ENCODE peak calls at places on chromosome 14, in four cellular contexts. One of them, this sample, is unnamed. For H3K4me1, the result is how much of the 10 kb centered on the place peaks cover.

GRCh38 chr14:101123639-101124525 is 220.4 kb upstream of the RTL1 start:
- DNase-seq in neural progenitor cell: no peak
- DNase-seq in PC-9: no peak
- DNase-seq in K562: no peak
- DNase-seq in this sample: no peak

GRCh38 chr14:83342590-83342989 is 1808.9 kb upstream of the SEL1L start:
- DNase-seq in neural progenitor cell: no peak
- DNase-seq in PC-9: no peak
- DNase-seq in K562: no peak
- DNase-seq in this sample: no peak

GRCh38 chr14:81400852-81401251 is 728 bp upstream of the STON2 start:
- DNase-seq in neural progenitor cell: peak
- DNase-seq in PC-9: peak
- DNase-seq in K562: no peak
- DNase-seq in this sample: peak

GRCh38 chr14:67599698-67600561 is at the start of gene PIGH:
- DNase-seq in neural progenitor cell: peak
- DNase-seq in PC-9: peak
- DNase-seq in K562: peak
- DNase-seq in this sample: peak

GRCh38 chr14:55303646-55304277 is 32.5 kb downstream of the FBXO34 start:
- DNase-seq in neural progenitor cell: no peak
- DNase-seq in PC-9: no peak
- DNase-seq in K562: no peak
- DNase-seq in this sample: no peak

GRCh38 chr14:54627718-54628345 is 60.9 kb downstream of the SAMD4A start:
- DNase-seq in neural progenitor cell: peak
- DNase-seq in PC-9: no peak
- DNase-seq in K562: no peak
- DNase-seq in this sample: no peak

GRCh38 chr14:85702937-85703336 is 173.0 kb downstream of the FLRT2 start:
- DNase-seq in neural progenitor cell: no peak
- DNase-seq in PC-9: no peak
- DNase-seq in K562: no peak
- DNase-seq in this sample: no peak

GRCh38 chr14:81312289-81312876 is 87.7 kb downstream of the STON2 start:
- DNase-seq in neural progenitor cell: no peak
- DNase-seq in PC-9: no peak
- DNase-seq in K562: no peak
- DNase-seq in this sample: no peak

GRCh38 chr14:102252834-102253801 is 51.8 kb downstream of the MOK start:
- DNase-seq in neural progenitor cell: no peak
- DNase-seq in PC-9: no peak
- DNase-seq in K562: no peak
- DNase-seq in this sample: no peak

GRCh38 chr14:95943699-95944098 is 67.1 kb downstream of the TUNAR start:
- DNase-seq in neural progenitor cell: peak
- DNase-seq in PC-9: no peak
- DNase-seq in K562: no peak
- DNase-seq in this sample: no peak

GRCh38 chr14:24307575-24308341 is at the start of gene CIDEB:
- DNase-seq in neural progenitor cell: peak
- DNase-seq in PC-9: peak
- DNase-seq in K562: peak
- DNase-seq in this sample: peak

GRCh38 chr14:69027242-69027913 is 48.3 kb upstream of the ACTN1 start:
- DNase-seq in neural progenitor cell: no peak
- DNase-seq in PC-9: no peak
- DNase-seq in K562: no peak
- DNase-seq in this sample: no peak

GRCh38 chr14:50726372-50727107 is 58.4 kb upstream of the SAV1 start:
- DNase-seq in neural progenitor cell: no peak
- DNase-seq in PC-9: no peak
- DNase-seq in K562: no peak
- DNase-seq in this sample: no peak

GRCh38 chr14:31545328-31545727 is 15.9 kb upstream of the NUBPL start:
- DNase-seq in neural progenitor cell: no peak
- DNase-seq in PC-9: no peak
- DNase-seq in K562: no peak
- DNase-seq in this sample: no peak

GRCh38 chr14:71142375-71143038 is 235.2 kb downstream of the PCNX1 start:
- DNase-seq in neural progenitor cell: no peak
- DNase-seq in PC-9: peak
- DNase-seq in K562: no peak
- DNase-seq in this sample: no peak

GRCh38 chr14:99542566-99542965 is 61.4 kb downstream of the CCNK start:
- DNase-seq in neural progenitor cell: no peak
- DNase-seq in PC-9: no peak
- DNase-seq in K562: no peak
- DNase-seq in this sample: no peak

GRCh38 chr14:35405304-35405996 is 901 bp upstream of the NFKBIA start:
- DNase-seq in neural progenitor cell: peak
- DNase-seq in PC-9: no peak
- DNase-seq in K562: no peak
- DNase-seq in this sample: no peak

GRCh38 chr14:106507354-106507753 is 981.0 kb downstream of the TMEM121 start:
- DNase-seq in neural progenitor cell: no peak
- DNase-seq in PC-9: no peak
- DNase-seq in K562: no peak
- DNase-seq in this sample: no peak

GRCh38 chr14:61525293-61526011 is 169.9 kb upstream of the HIF1A start:
- DNase-seq in neural progenitor cell: no peak
- DNase-seq in PC-9: peak
- DNase-seq in K562: no peak
- DNase-seq in this sample: no peak

GRCh38 chr14:86321151-86321550 is 791.2 kb downstream of the FLRT2 start:
- DNase-seq in neural progenitor cell: no peak
- DNase-seq in PC-9: no peak
- DNase-seq in K562: no peak
- DNase-seq in this sample: no peak

GRCh38 chr14:49768301-49769121 is 558 bp downstream of the KLHDC2 start:
- DNase-seq in neural progenitor cell: peak
- DNase-seq in PC-9: peak
- DNase-seq in K562: peak
- DNase-seq in this sample: peak

GRCh38 chr14:73762375-73762822 is 48.2 kb upstream of the PNMA1 start:
- DNase-seq in neural progenitor cell: no peak
- DNase-seq in PC-9: no peak
- DNase-seq in K562: no peak
- DNase-seq in this sample: no peak

GRCh38 chr14:36450550-36450949 is 69.5 kb downstream of the NKX2-1 start:
- DNase-seq in neural progenitor cell: peak
- DNase-seq in PC-9: no peak
- DNase-seq in K562: peak
- DNase-seq in this sample: no peak

GRCh38 chr14:103014466-103015319 is 42.7 kb downstream of the CDC42BPB start:
- DNase-seq in neural progenitor cell: peak
- DNase-seq in PC-9: no peak
- DNase-seq in K562: no peak
- DNase-seq in this sample: no peak

GRCh38 chr14:45177081-45177480 is 41.4 kb downstream of the FANCM start:
- DNase-seq in neural progenitor cell: no peak
- DNase-seq in PC-9: no peak
- DNase-seq in K562: no peak
- DNase-seq in this sample: no peak

GRCh38 chr14:75132374-75133086 is 5.7 kb upstream of the NEK9 start:
- DNase-seq in neural progenitor cell: peak
- DNase-seq in PC-9: peak
- DNase-seq in K562: peak
- DNase-seq in this sample: peak

GRCh38 chr14:81033841-81034240 is 78.4 kb downstream of the TSHR start:
- DNase-seq in neural progenitor cell: no peak
- DNase-seq in PC-9: no peak
- DNase-seq in K562: no peak
- DNase-seq in this sample: no peak

GRCh38 chr14:96904201-96904600 is 107.0 kb downstream of the VRK1 start:
- DNase-seq in neural progenitor cell: no peak
- DNase-seq in PC-9: no peak
- DNase-seq in K562: no peak
- DNase-seq in this sample: no peak

GRCh38 chr14:32564591-32564990 is 235.5 kb downstream of the AKAP6 start:
- DNase-seq in neural progenitor cell: no peak
- DNase-seq in PC-9: no peak
- DNase-seq in K562: no peak
- DNase-seq in this sample: no peak

GRCh38 chr14:32027255-32027939 is 49.7 kb upstream of the ARHGAP5 start:
- DNase-seq in neural progenitor cell: no peak
- DNase-seq in PC-9: no peak
- DNase-seq in K562: no peak
- DNase-seq in this sample: no peak

GRCh38 chr14:52948039-52948438 is 2.8 kb downstream of the FERMT2 start:
- DNase-seq in neural progenitor cell: no peak
- DNase-seq in PC-9: no peak
- DNase-seq in K562: no peak
- DNase-seq in this sample: peak
- H3K4me3 ChIP-seq in neural progenitor cell: peak
- H3K4me3 ChIP-seq in PC-9: no peak
- H3K4me3 ChIP-seq in K562: no peak
- H3K4me3 ChIP-seq in this sample: no peak

DNA sequence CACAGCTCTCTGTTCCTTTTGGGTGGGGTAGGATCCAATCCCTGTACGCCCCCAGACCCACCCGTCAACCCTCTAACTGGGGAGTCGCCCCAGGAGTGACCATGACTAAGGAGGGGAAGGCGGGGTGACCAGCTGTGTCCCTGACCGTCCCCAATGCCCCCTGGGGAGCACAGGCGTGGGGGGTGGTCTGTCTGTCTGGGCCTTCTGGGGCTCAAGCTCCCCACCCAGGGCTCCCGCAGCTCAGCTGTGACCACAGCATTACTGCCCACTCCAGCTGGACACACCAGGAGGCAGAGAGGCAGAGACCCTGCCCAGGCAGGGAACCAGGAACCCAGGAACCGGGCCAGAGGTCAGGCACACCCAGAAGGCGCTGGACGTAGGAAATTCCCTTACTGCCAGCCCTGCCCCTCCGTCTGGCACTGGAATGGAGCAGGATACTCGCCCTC is 871 bp downstream of the INF2 start:
- DNase-seq in neural progenitor cell: no peak
- DNase-seq in PC-9: peak
- DNase-seq in K562: peak
- DNase-seq in this sample: no peak
- H3K4me1 ChIP-seq in neural progenitor cell: under half
- H3K4me1 ChIP-seq in PC-9: under half
- H3K4me1 ChIP-seq in K562: under half
- H3K4me1 ChIP-seq in this sample: under half

DNA sequence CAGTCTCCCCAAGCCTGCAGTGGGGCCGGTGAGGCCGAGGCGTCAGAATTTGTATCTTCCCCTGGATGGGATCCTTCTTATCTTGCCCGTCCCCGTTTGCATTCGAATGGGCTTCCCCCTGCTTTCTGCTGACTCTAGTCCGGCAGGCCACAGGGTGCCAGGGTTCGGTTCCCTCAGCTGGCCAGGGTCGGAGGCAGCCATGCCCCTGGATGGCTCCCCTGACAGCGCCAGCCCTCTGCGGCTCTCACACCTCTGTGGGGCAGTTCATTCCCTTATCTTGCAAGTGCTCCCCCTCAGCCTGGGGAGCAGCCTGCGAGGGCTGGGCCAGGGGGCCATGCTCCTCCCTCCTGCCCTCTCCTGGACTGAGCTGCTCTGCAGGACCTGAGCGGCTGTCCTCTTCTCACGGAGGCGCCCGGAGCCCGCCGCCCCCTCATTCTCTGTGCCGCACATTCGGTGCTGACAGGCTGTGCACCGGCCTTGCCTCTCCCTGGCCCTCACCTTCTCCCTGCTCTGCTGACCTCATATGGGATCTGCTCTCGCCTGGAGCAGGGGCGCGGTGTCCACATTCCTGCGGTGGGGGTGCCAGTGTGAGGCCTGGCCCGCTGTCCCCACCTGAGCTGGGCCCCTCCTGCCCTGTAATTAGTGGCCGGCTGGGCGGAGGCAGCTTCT is 32.8 kb downstream of the KIF26A start:
- DNase-seq in neural progenitor cell: peak
- DNase-seq in PC-9: peak
- DNase-seq in K562: peak
- DNase-seq in this sample: peak
- TF ChIP-seq CTCF in neural progenitor cell: peak
- TF ChIP-seq CTCF in PC-9: no peak
- TF ChIP-seq CTCF in K562: no peak
- TF ChIP-seq CTCF in this sample: peak

GRCh38 chr14:93734961-93735360 is 53.3 kb downstream of the PRIMA1 start:
- DNase-seq in neural progenitor cell: no peak
- DNase-seq in PC-9: no peak
- DNase-seq in K562: no peak
- DNase-seq in this sample: no peak

GRCh38 chr14:93732524-93732923 is 55.8 kb downstream of the PRIMA1 start:
- DNase-seq in neural progenitor cell: no peak
- DNase-seq in PC-9: no peak
- DNase-seq in K562: no peak
- DNase-seq in this sample: no peak

GRCh38 chr14:93733231-93733630 is 55.1 kb downstream of the PRIMA1 start:
- DNase-seq in neural progenitor cell: no peak
- DNase-seq in PC-9: no peak
- DNase-seq in K562: no peak
- DNase-seq in this sample: no peak

GRCh38 chr14:93734086-93734822 is 54.0 kb downstream of the PRIMA1 start:
- DNase-seq in neural progenitor cell: peak
- DNase-seq in PC-9: no peak
- DNase-seq in K562: peak
- DNase-seq in this sample: no peak

GRCh38 chr14:93733646-93734045 is 54.6 kb downstream of the PRIMA1 start:
- DNase-seq in neural progenitor cell: no peak
- DNase-seq in PC-9: no peak
- DNase-seq in K562: peak
- DNase-seq in this sample: no peak
- H3K4me3 ChIP-seq in neural progenitor cell: no peak
- H3K4me3 ChIP-seq in PC-9: no peak
- H3K4me3 ChIP-seq in K562: no peak
- H3K4me3 ChIP-seq in this sample: no peak

GRCh38 chr14:93035917-93036651 is 79.6 kb downstream of the ITPK1 start:
- DNase-seq in neural progenitor cell: peak
- DNase-seq in PC-9: peak
- DNase-seq in K562: peak
- DNase-seq in this sample: peak

GRCh38 chr14:93036652-93037341 is 78.9 kb downstream of the ITPK1 start:
- DNase-seq in neural progenitor cell: peak
- DNase-seq in PC-9: peak
- DNase-seq in K562: no peak
- DNase-seq in this sample: no peak

GRCh38 chr14:93034671-93034994 is 81.1 kb downstream of the ITPK1 start:
- DNase-seq in neural progenitor cell: no peak
- DNase-seq in PC-9: no peak
- DNase-seq in K562: no peak
- DNase-seq in this sample: no peak

GRCh38 chr14:93033983-93034670 is 81.6 kb downstream of the ITPK1 start:
- DNase-seq in neural progenitor cell: peak
- DNase-seq in PC-9: no peak
- DNase-seq in K562: peak
- DNase-seq in this sample: no peak

DNA sequence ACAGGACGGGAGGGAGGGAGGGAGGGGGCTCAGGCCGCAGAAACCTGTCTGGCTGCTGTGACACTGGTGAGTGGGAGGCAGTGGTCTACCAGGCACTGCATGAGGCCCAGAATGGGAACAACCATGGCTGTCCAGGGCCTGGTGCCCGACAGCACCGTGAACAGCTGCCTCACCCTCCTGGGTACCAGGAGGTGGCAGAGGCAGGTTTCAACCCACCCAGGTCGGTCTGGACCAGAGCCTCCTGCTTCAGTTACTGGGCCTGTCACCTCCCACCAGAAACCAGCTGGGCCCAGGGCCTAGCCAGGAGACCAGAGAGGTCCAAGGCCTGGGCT is 80.2 kb downstream of the ITPK1 start:
- DNase-seq in neural progenitor cell: no peak
- DNase-seq in PC-9: no peak
- DNase-seq in K562: no peak
- DNase-seq in this sample: no peak
- H3K4me1 ChIP-seq in neural progenitor cell: half or more
- H3K4me1 ChIP-seq in PC-9: half or more
- H3K4me1 ChIP-seq in K562: under half
- H3K4me1 ChIP-seq in this sample: half or more